ENCODE peak calls at places on chromosomes 11 and 22, in five cellular contexts. W is NCI-H510A, N is prostate gland, P is KBM-7, S is EL. B is an unnamed sample.

GRCh38 chr11:61022311-61023085 is 51.0 kb downstream of the CD6 start:
- DNase-seq in W (no peak), N (no peak), P (no peak), S (no peak), B (no peak)

GRCh38 chr11:7749456-7749855 is 43.2 kb upstream of the OVCH2 start:
- DNase-seq in W (no peak), N (no peak), P (no peak), S (peak; percentile 56), B (no peak)

GRCh38 chr11:15663778-15664218 is 549.1 kb downstream of the INSC start:
- DNase-seq in W (peak; percentile 63), N (no peak), P (no peak), S (no peak), B (no peak)

GRCh38 chr22:27726726-27727449 is 74.7 kb downstream of the MN1 start:
- DNase-seq in W (no peak), N (no peak), P (peak; percentile 38), S (peak; percentile 66), B (peak; percentile 72)

GRCh38 chr11:45774023-45774655 is 30.8 kb upstream of the SLC35C1 start:
- DNase-seq in W (no peak), N (no peak), P (no peak), S (no peak), B (peak; percentile 42)

GRCh38 chr22:36727927-36728488 is 24.5 kb upstream of the CACNG2 start:
- DNase-seq in W (no peak), N (no peak), P (no peak), S (no peak), B (no peak)

GRCh38 chr11:73439002-73439843 is 63.0 kb downstream of the RELT start:
- DNase-seq in W (no peak), N (no peak), P (no peak), S (no peak), B (no peak)

GRCh38 chr11:59560290-59560701 is 49.0 kb downstream of the OR4D9 start:
- DNase-seq in W (peak; percentile 39), N (peak; percentile 68), P (peak; percentile 84), S (peak; percentile 85), B (no peak)

GRCh38 chr11:3157381-3158130 is 7.6 kb downstream of the OSBPL5 start:
- DNase-seq in W (no peak), N (peak; percentile 62), P (no peak), S (no peak), B (no peak)

GRCh38 chr22:36156515-36157419 is 3.8 kb downstream of the APOL3 start:
- DNase-seq in W (no peak), N (peak; percentile 66), P (peak; percentile 65), S (peak; percentile 87), B (peak; percentile 96)

GRCh38 chr22:29315286-29316195 is at the start of gene RASL10A:
- DNase-seq in W (no peak), N (no peak), P (no peak), S (no peak), B (no peak)

GRCh38 chr11:10225553-10225952 is 68.5 kb downstream of the SBF2 start:
- DNase-seq in W (no peak), N (no peak), P (no peak), S (no peak), B (no peak)

GRCh38 chr22:46758867-46759290 is 3.6 kb upstream of the TBC1D22A start:
- DNase-seq in W (no peak), N (no peak), P (peak; percentile 83), S (peak; percentile 58), B (no peak)

GRCh38 chr11:87878373-87878779 is 296.9 kb downstream of the RAB38 start:
- DNase-seq in W (no peak), N (no peak), P (peak; percentile 14), S (peak; percentile 56), B (no peak)

GRCh38 chr11:7577226-7577882 is 63.6 kb downstream of the PPFIBP2 start:
- DNase-seq in W (no peak), N (no peak), P (no peak), S (peak; percentile 32), B (no peak)